ENCODE peak calls at places on chromosome 16, in seven cellular contexts. One of them, this sample, is unnamed.

GRCh38 chr16:7513429-7513828 is 180.8 kb downstream of the RBFOX1 start:
- DNase-seq in SK-N-SH: peak; percentile 32
- DNase-seq in OCI-LY7: peak; percentile 25
- DNase-seq in kidney: no peak
- DNase-seq in thoracic aorta: no peak
- DNase-seq in left ventricle myocardium inferior: no peak
- DNase-seq in HFF-Myc: no peak
- DNase-seq in this sample: peak; percentile 38

GRCh38 chr16:50389900-50390896 is 21.4 kb upstream of the BRD7 start:
- DNase-seq in thoracic aorta: no peak
- DNase-seq in OCI-LY7: no peak
- DNase-seq in kidney: no peak
- DNase-seq in HFF-Myc: no peak
- DNase-seq in left ventricle myocardium inferior: no peak
- DNase-seq in SK-N-SH: peak; percentile 61
- DNase-seq in this sample: no peak

GRCh38 chr16:89880477-89881367 is 7.3 kb downstream of the TCF25 start:
- DNase-seq in SK-N-SH: no peak
- DNase-seq in thoracic aorta: no peak
- DNase-seq in HFF-Myc: no peak
- DNase-seq in OCI-LY7: no peak
- DNase-seq in left ventricle myocardium inferior: no peak
- DNase-seq in kidney: no peak
- DNase-seq in this sample: no peak

GRCh38 chr16:75526032-75526790 is 9.7 kb downstream of the CHST5 start:
- DNase-seq in HFF-Myc: no peak
- DNase-seq in kidney: peak; percentile 20
- DNase-seq in left ventricle myocardium inferior: no peak
- DNase-seq in thoracic aorta: no peak
- DNase-seq in SK-N-SH: no peak
- DNase-seq in OCI-LY7: no peak
- DNase-seq in this sample: no peak

GRCh38 chr16:56708821-56709685 is 20.9 kb upstream of the NUP93 start:
- DNase-seq in thoracic aorta: no peak
- DNase-seq in OCI-LY7: peak; percentile 31
- DNase-seq in left ventricle myocardium inferior: no peak
- DNase-seq in HFF-Myc: no peak
- DNase-seq in SK-N-SH: peak; percentile 52
- DNase-seq in kidney: no peak
- DNase-seq in this sample: no peak

GRCh38 chr16:28301154-28301553 is 8.8 kb downstream of the SBK1 start:
- DNase-seq in SK-N-SH: no peak
- DNase-seq in thoracic aorta: no peak
- DNase-seq in kidney: no peak
- DNase-seq in OCI-LY7: no peak
- DNase-seq in left ventricle myocardium inferior: no peak
- DNase-seq in HFF-Myc: no peak
- DNase-seq in this sample: no peak

GRCh38 chr16:71807905-71808592 is 585 bp downstream of the AP1G1 start:
- DNase-seq in SK-N-SH: no peak
- DNase-seq in thoracic aorta: no peak
- DNase-seq in OCI-LY7: no peak
- DNase-seq in HFF-Myc: no peak
- DNase-seq in left ventricle myocardium inferior: peak; percentile 20
- DNase-seq in kidney: no peak
- DNase-seq in this sample: peak; percentile 55

GRCh38 chr16:71885261-71885650 is 1.3 kb upstream of the ZNF821 start:
- DNase-seq in OCI-LY7: no peak
- DNase-seq in SK-N-SH: no peak
- DNase-seq in thoracic aorta: no peak
- DNase-seq in HFF-Myc: no peak
- DNase-seq in left ventricle myocardium inferior: no peak
- DNase-seq in kidney: no peak
- DNase-seq in this sample: peak; percentile 55

GRCh38 chr16:49352923-49353322 is 20.7 kb upstream of the C16orf78 start:
- DNase-seq in thoracic aorta: no peak
- DNase-seq in left ventricle myocardium inferior: no peak
- DNase-seq in HFF-Myc: no peak
- DNase-seq in OCI-LY7: peak; percentile 46
- DNase-seq in kidney: no peak
- DNase-seq in SK-N-SH: peak; percentile 46
- DNase-seq in this sample: peak; percentile 46
- TF ChIP-seq CTCF in thoracic aorta: no peak
- TF ChIP-seq CTCF in left ventricle myocardium inferior: peak; percentile 22
- TF ChIP-seq CTCF in HFF-Myc: peak; percentile 40
- TF ChIP-seq CTCF in OCI-LY7: peak; percentile 78
- TF ChIP-seq CTCF in kidney: no peak
- TF ChIP-seq CTCF in SK-N-SH: peak; percentile 34
- TF ChIP-seq CTCF in this sample: peak; percentile 81

DNA sequence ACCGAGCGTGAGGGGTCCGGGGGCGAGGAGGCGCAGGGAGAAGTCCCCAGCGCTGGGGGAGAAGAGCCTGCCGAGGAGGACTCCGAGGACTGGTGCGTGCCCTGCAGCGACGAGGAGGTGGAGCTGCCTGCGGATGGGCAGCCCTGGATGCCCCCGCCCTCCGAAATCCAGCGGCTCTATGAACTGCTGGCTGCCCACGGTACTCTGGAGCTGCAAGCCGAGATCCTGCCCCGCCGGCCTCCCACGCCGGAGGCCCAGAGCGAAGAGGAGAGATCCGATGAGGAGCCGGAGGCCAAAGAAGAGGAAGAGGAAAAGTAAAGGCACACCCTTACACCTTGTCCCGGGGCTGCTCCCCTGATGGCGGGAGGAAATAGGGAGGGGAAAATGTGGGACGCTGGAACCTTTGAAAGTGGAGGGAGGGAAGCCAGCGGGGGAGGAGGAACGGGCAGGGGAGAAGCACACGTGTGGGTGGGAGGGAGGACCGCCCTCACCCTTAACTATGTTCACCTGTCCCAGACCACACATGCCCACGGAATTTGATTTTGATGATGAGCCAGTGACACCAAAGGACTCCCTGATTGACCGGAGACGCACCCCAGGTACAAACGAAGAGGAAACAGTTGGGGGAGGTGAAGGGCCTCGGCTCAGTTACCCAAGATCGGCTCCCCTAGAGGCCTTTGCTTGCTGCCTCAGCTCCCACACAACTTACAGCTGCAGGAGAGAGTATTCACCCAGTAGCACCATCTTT is 916 bp downstream of the PAGR1 start:
- DNase-seq in SK-N-SH: peak; percentile 63
- DNase-seq in kidney: peak; percentile 93
- DNase-seq in HFF-Myc: no peak
- DNase-seq in thoracic aorta: no peak
- DNase-seq in OCI-LY7: peak; percentile 80
- DNase-seq in left ventricle myocardium inferior: peak; percentile 66
- DNase-seq in this sample: peak; percentile 81
- TF ChIP-seq CTCF in SK-N-SH: peak; percentile 26
- TF ChIP-seq CTCF in kidney: no peak
- TF ChIP-seq CTCF in HFF-Myc: no peak
- TF ChIP-seq CTCF in thoracic aorta: no peak
- TF ChIP-seq CTCF in OCI-LY7: peak; percentile 40
- TF ChIP-seq CTCF in left ventricle myocardium inferior: no peak
- TF ChIP-seq CTCF in this sample: peak; percentile 23

DNA sequence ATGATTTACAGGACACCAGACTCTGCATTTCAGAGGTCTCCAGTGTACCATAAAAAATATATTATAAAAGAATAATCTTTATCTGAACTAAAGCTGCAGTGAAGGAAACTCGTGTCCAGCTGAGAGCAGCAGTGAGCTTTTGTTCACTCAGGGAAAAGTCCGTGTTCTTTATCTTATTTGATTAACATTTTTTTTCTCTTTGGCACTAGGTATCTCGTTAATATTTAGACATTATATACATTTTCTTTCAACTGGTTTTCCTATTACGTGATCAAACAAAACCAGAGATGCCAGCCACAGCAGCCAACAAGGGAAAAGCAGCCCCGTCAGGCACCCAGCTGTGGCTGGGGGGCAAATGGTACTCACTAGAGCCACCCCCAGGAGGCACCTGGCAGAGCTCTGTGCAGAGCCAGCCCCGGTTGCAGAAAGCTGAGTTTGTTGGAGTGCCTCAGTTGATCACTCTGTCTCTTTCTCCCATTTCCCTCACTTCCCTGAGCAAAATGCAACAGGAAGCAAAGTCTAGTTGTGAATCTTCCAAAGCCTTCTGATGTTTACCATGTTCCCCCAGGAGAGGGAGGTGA is 1.1 kb upstream of the HS3ST4 start:
- DNase-seq in HFF-Myc: no peak
- DNase-seq in SK-N-SH: no peak
- DNase-seq in left ventricle myocardium inferior: no peak
- DNase-seq in thoracic aorta: no peak
- DNase-seq in kidney: no peak
- DNase-seq in OCI-LY7: no peak
- DNase-seq in this sample: no peak
- TF ChIP-seq CTCF in HFF-Myc: no peak
- TF ChIP-seq CTCF in SK-N-SH: no peak
- TF ChIP-seq CTCF in left ventricle myocardium inferior: no peak
- TF ChIP-seq CTCF in thoracic aorta: no peak
- TF ChIP-seq CTCF in kidney: no peak
- TF ChIP-seq CTCF in OCI-LY7: no peak
- TF ChIP-seq CTCF in this sample: no peak

GRCh38 chr16:31479752-31480151 is 3.2 kb upstream of the SLC5A2 start:
- DNase-seq in SK-N-SH: no peak
- DNase-seq in OCI-LY7: no peak
- DNase-seq in thoracic aorta: no peak
- DNase-seq in left ventricle myocardium inferior: no peak
- DNase-seq in HFF-Myc: no peak
- DNase-seq in kidney: peak; percentile 43
- DNase-seq in this sample: no peak

GRCh38 chr16:31476305-31477219 is 4.6 kb downstream of the TGFB1I1 start:
- DNase-seq in kidney: peak; percentile 97
- DNase-seq in SK-N-SH: peak; percentile 59
- DNase-seq in HFF-Myc: no peak
- DNase-seq in left ventricle myocardium inferior: peak; percentile 72
- DNase-seq in OCI-LY7: no peak
- DNase-seq in thoracic aorta: no peak
- DNase-seq in this sample: peak; percentile 89

GRCh38 chr16:31475949-31476304 is 4.0 kb downstream of the TGFB1I1 start:
- DNase-seq in OCI-LY7: no peak
- DNase-seq in HFF-Myc: no peak
- DNase-seq in SK-N-SH: no peak
- DNase-seq in kidney: no peak
- DNase-seq in left ventricle myocardium inferior: no peak
- DNase-seq in thoracic aorta: no peak
- DNase-seq in this sample: peak; percentile 51

GRCh38 chr16:31478956-31479355 is 4.0 kb upstream of the SLC5A2 start:
- DNase-seq in left ventricle myocardium inferior: no peak
- DNase-seq in kidney: no peak
- DNase-seq in SK-N-SH: no peak
- DNase-seq in OCI-LY7: no peak
- DNase-seq in thoracic aorta: no peak
- DNase-seq in HFF-Myc: no peak
- DNase-seq in this sample: no peak

GRCh38 chr16:31477220-31478216 is 5.4 kb upstream of the SLC5A2 start:
- DNase-seq in OCI-LY7: no peak
- DNase-seq in thoracic aorta: no peak
- DNase-seq in HFF-Myc: no peak
- DNase-seq in kidney: peak; percentile 94
- DNase-seq in SK-N-SH: no peak
- DNase-seq in left ventricle myocardium inferior: no peak
- DNase-seq in this sample: peak; percentile 91
- TF ChIP-seq CTCF in OCI-LY7: no peak
- TF ChIP-seq CTCF in thoracic aorta: peak; percentile 14
- TF ChIP-seq CTCF in HFF-Myc: no peak
- TF ChIP-seq CTCF in kidney: peak; percentile 32
- TF ChIP-seq CTCF in SK-N-SH: no peak
- TF ChIP-seq CTCF in left ventricle myocardium inferior: no peak
- TF ChIP-seq CTCF in this sample: no peak

GRCh38 chr16:11148045-11148444 is 108.0 kb downstream of the SOCS1 start:
- DNase-seq in HFF-Myc: no peak
- DNase-seq in left ventricle myocardium inferior: no peak
- DNase-seq in OCI-LY7: no peak
- DNase-seq in kidney: no peak
- DNase-seq in SK-N-SH: no peak
- DNase-seq in thoracic aorta: no peak
- DNase-seq in this sample: no peak
- TF ChIP-seq CTCF in HFF-Myc: no peak
- TF ChIP-seq CTCF in left ventricle myocardium inferior: no peak
- TF ChIP-seq CTCF in OCI-LY7: no peak
- TF ChIP-seq CTCF in kidney: no peak
- TF ChIP-seq CTCF in SK-N-SH: no peak
- TF ChIP-seq CTCF in thoracic aorta: no peak
- TF ChIP-seq CTCF in this sample: no peak

This sample was measured in NB4.